ENCODE peak calls at places on chromosomes 12 and 14, in ten cellular contexts. W, S, G, K, R, Q, B, D, P and Y are unnamed samples.

GRCh38 chr14:68195126-68195525 is 375.5 kb downstream of the RAD51B start:
- DNase-seq in W (no peak), S (no peak), G (no peak), K (no peak), R (no peak), Q (no peak), B (no peak), D (no peak), P (no peak), Y (no peak)

GRCh38 chr12:116534341-116535121 is 24.6 kb upstream of the MAP1LC3B2 start:
- DNase-seq in W (no peak), S (no peak), G (peak; percentile 23), K (no peak), R (peak; percentile 48), Q (peak; percentile 68), B (peak; percentile 42), D (no peak), P (peak; percentile 37), Y (no peak)

GRCh38 chr14:78967111-78967809 is 797.1 kb downstream of the NRXN3 start:
- DNase-seq in W (peak; percentile 54), S (no peak), G (peak; percentile 12), K (peak; percentile 49), R (peak; percentile 36), Q (no peak), B (peak; percentile 89), D (no peak), P (no peak), Y (peak; percentile 12)

GRCh38 chr14:28297559-28297958 is 469.0 kb upstream of the FOXG1 start:
- DNase-seq in W (peak; percentile 33), S (no peak), G (peak; percentile 7), K (no peak), R (no peak), Q (no peak), B (peak; percentile 58), D (no peak), P (no peak), Y (peak; percentile 10)

GRCh38 chr14:98433436-98433835 is 838.6 kb downstream of the BCL11B start:
- DNase-seq in W (no peak), S (no peak), G (no peak), K (no peak), R (no peak), Q (no peak), B (no peak), D (no peak), P (no peak), Y (no peak)

GRCh38 chr12:104282109-104282508 is 21.4 kb upstream of the EID3 start:
- DNase-seq in W (peak; percentile 75), S (no peak), G (no peak), K (no peak), R (peak; percentile 79), Q (no peak), B (peak; percentile 70), D (peak; percentile 43), P (peak; percentile 24), Y (no peak)

GRCh38 chr12:88844426-88844825 is 264.2 kb upstream of the KITLG start:
- DNase-seq in W (no peak), S (no peak), G (no peak), K (no peak), R (no peak), Q (no peak), B (no peak), D (no peak), P (no peak), Y (no peak)

GRCh38 chr14:89344871-89345270 is 72.2 kb downstream of the FOXN3 start:
- DNase-seq in W (no peak), S (no peak), G (no peak), K (no peak), R (no peak), Q (no peak), B (no peak), D (peak; percentile 30), P (no peak), Y (no peak)

GRCh38 chr12:98894412-98895085 is 249.5 kb downstream of the APAF1 start:
- DNase-seq in W (no peak), S (no peak), G (no peak), K (no peak), R (no peak), Q (no peak), B (no peak), D (no peak), P (no peak), Y (no peak)

GRCh38 chr14:74647834-74648361 is 35.9 kb upstream of the LTBP2 start:
- DNase-seq in W (peak; percentile 24), S (no peak), G (no peak), K (no peak), R (no peak), Q (no peak), B (no peak), D (no peak), P (no peak), Y (no peak)

GRCh38 chr14:20247651-20248246 is 8.7 kb downstream of the OR11H4 start:
- DNase-seq in W (no peak), S (no peak), G (no peak), K (no peak), R (no peak), Q (no peak), B (no peak), D (no peak), P (peak; percentile 54), Y (no peak)

GRCh38 chr14:40362856-40363255 is 930.6 kb upstream of the FBXO33 start:
- DNase-seq in W (no peak), S (no peak), G (no peak), K (no peak), R (no peak), Q (no peak), B (no peak), D (no peak), P (no peak), Y (no peak)
- H3K4me3 ChIP-seq in W (no peak overlapping the region), S (no peak overlapping the region), G (no peak overlapping the region), K (no peak overlapping the region), R (no peak overlapping the region), Q (no peak overlapping the region), B (no peak overlapping the region), D (no peak overlapping the region), P (no peak overlapping the region), Y (no peak overlapping the region)

GRCh38 chr12:109836916-109837315 is 3.7 kb upstream of the TRPV4 start:
- DNase-seq in W (no peak), S (no peak), G (peak; percentile 48), K (peak; percentile 34), R (peak; percentile 19), Q (no peak), B (peak; percentile 29), D (peak; percentile 7), P (no peak), Y (no peak)

GRCh38 chr12:109839444-109839843 is 6.2 kb upstream of the TRPV4 start:
- DNase-seq in W (no peak), S (no peak), G (no peak), K (no peak), R (no peak), Q (no peak), B (no peak), D (no peak), P (no peak), Y (no peak)

GRCh38 chr12:109833307-109834189 is at the start of gene TRPV4:
- DNase-seq in W (peak; percentile 42), S (no peak), G (peak; percentile 14), K (peak; percentile 31), R (peak; percentile 25), Q (no peak), B (no peak), D (peak; percentile 36), P (no peak), Y (no peak)

GRCh38 chr12:109832534-109833306 is 478 bp downstream of the TRPV4 start:
- DNase-seq in W (no peak), S (no peak), G (no peak), K (no peak), R (peak; percentile 7), Q (no peak), B (no peak), D (no peak), P (no peak), Y (no peak)

DNA sequence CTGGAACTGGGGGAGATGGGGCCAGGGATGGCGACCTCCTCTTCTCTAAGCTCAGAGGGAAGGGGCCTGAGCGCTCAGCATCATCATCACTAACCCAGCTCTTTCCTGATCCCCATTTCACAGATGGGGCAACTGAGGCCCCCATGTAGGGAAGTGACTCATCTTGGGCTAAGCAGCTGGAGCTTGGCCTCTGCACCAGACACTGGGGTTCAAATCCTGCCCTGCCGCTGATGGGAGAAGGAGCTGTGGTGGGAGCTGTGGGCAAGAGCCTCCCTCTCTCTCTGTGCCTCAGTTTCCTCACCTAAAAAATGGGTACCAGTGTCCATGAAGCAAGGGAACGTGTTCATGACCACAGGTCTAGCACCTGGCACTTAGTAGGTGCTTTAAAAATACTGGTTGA is 2.6 kb upstream of the TRPV4 start:
- DNase-seq in W (no peak), S (no peak), G (no peak), K (no peak), R (no peak), Q (no peak), B (no peak), D (no peak), P (no peak), Y (no peak)
- TF ChIP-seq CTCF in W (no peak), S (no peak), G (no peak), K (no peak), R (no peak), Q (no peak), B (no peak), D (no peak), P (no peak), Y (no peak)

DNA sequence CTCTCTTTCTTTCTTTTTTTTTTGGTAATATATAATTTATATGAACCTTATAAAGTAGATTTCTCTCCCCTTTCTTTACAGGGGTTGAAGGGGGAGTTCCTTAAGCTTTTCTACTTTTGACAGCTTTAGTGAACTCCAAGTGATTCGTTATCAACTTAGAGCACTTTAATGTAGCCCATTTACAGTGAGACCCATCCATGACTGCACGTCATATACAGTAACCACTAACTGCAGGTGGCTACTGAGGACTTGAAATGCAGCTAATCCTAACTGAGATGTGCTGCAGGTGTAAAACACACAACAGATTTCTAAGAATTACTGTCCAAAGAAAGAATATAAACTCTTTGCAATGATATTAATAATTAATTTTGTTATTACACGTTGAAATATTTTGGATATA is 585 bp downstream of the LRRIQ1 start:
- DNase-seq in W (no peak), S (no peak), G (no peak), K (no peak), R (no peak), Q (no peak), B (no peak), D (no peak), P (no peak), Y (no peak)
- H3K4me3 ChIP-seq in W (peak overlapping the region; percentile 78), S (no peak overlapping the region), G (peak overlapping the region; percentile 67), K (peak overlapping the region; percentile 70), R (peak overlapping the region; percentile 84), Q (peak overlapping the region; percentile 39), B (peak overlapping the region; percentile 81), D (peak overlapping the region; percentile 59), P (no peak overlapping the region), Y (peak overlapping the region; percentile 75)

DNA sequence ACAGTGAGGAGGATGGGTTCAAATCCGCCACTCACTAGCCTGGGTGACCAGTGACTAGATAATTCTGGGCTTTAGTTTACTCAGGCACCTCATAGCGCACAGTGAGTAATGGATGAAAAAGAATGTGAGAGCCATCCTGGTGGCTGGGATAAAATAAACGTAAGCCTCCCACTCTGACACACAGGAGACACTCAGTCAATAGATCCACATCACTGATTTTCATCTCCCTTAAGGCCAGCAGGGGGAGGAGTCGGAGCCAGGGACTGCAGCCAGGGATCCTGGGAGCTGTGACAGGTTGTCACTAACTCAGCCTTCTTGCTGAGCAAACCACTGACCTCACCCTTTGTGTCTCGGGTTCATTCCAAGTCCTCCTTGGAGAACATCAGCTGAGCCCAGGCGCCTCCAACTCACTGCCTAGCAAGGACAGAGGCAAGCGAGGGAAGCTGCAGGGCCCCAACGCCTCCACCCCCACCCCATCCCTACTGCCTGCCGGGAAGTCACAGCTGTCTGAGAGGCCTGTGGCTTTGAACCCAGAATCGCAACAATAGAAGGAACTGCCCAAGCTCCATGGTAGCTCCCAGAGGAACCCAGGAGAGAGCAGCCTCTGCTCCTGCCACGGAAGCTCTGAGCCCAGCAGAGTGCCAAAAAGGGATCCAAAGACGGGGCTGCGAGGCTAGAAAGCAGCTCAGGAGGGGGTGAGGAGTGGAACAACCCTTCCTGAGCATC is 30.7 kb downstream of the PXN start:
- DNase-seq in W (peak; percentile 97), S (no peak), G (peak; percentile 100), K (peak; percentile 98), R (peak; percentile 99), Q (peak; percentile 87), B (peak; percentile 97), D (peak; percentile 95), P (peak; percentile 88), Y (peak; percentile 96)
- TF ChIP-seq CTCF in W (peak; percentile 70), S (no peak), G (peak; percentile 49), K (peak; percentile 67), R (peak; percentile 52), Q (peak; percentile 32), B (peak; percentile 48), D (peak; percentile 59), P (peak; percentile 51), Y (peak; percentile 39)